ENCODE peak calls at places on chromosome 5, in nine cellular contexts. One of them, this sample, is unnamed. For H3K36me3, the result is how much of the 10 kb centered on the place peaks cover.

GRCh38 chr5:51383494-51384081 is 340 bp downstream of the ISL1 start:
- DNase-seq in GM23338: no peak
- DNase-seq in HCT116: no peak
- DNase-seq in PC-3: no peak
- DNase-seq in left lung: no peak
- DNase-seq in transverse colon: no peak
- DNase-seq in psoas muscle: no peak
- DNase-seq in adrenal gland: no peak
- DNase-seq in brain microvascular endothelial cell: no peak
- DNase-seq in this sample: peak

GRCh38 chr5:73906277-73906676 is 280.3 kb downstream of the ARHGEF28 start:
- DNase-seq in GM23338: no peak
- DNase-seq in HCT116: no peak
- DNase-seq in PC-3: peak
- DNase-seq in left lung: no peak
- DNase-seq in transverse colon: no peak
- DNase-seq in psoas muscle: no peak
- DNase-seq in adrenal gland: no peak
- DNase-seq in brain microvascular endothelial cell: no peak
- DNase-seq in this sample: no peak

GRCh38 chr5:113572716-113573115 is 59.2 kb downstream of the YTHDC2 start:
- DNase-seq in GM23338: no peak
- DNase-seq in HCT116: no peak
- DNase-seq in PC-3: no peak
- DNase-seq in left lung: no peak
- DNase-seq in transverse colon: no peak
- DNase-seq in psoas muscle: no peak
- DNase-seq in adrenal gland: no peak
- DNase-seq in brain microvascular endothelial cell: no peak
- DNase-seq in this sample: no peak

GRCh38 chr5:14406554-14406849 is 175.1 kb upstream of the OTULINL start:
- DNase-seq in GM23338: no peak
- DNase-seq in HCT116: no peak
- DNase-seq in PC-3: peak
- DNase-seq in left lung: no peak
- DNase-seq in transverse colon: no peak
- DNase-seq in psoas muscle: no peak
- DNase-seq in adrenal gland: no peak
- DNase-seq in brain microvascular endothelial cell: peak
- DNase-seq in this sample: peak

GRCh38 chr5:177035982-177036381 is 13.5 kb downstream of the ZNF346 start:
- DNase-seq in GM23338: peak
- DNase-seq in HCT116: no peak
- DNase-seq in PC-3: no peak
- DNase-seq in left lung: no peak
- DNase-seq in transverse colon: no peak
- DNase-seq in psoas muscle: no peak
- DNase-seq in adrenal gland: no peak
- DNase-seq in brain microvascular endothelial cell: peak
- DNase-seq in this sample: peak

GRCh38 chr5:154197801-154198461 is 7.4 kb downstream of the GALNT10 start:
- DNase-seq in GM23338: no peak
- DNase-seq in HCT116: no peak
- DNase-seq in PC-3: peak
- DNase-seq in left lung: peak
- DNase-seq in transverse colon: no peak
- DNase-seq in psoas muscle: no peak
- DNase-seq in adrenal gland: no peak
- DNase-seq in brain microvascular endothelial cell: peak
- DNase-seq in this sample: no peak

GRCh38 chr5:10519729-10520128 is 44.1 kb upstream of the ANKRD33B start:
- DNase-seq in GM23338: no peak
- DNase-seq in HCT116: no peak
- DNase-seq in PC-3: no peak
- DNase-seq in left lung: no peak
- DNase-seq in transverse colon: no peak
- DNase-seq in psoas muscle: no peak
- DNase-seq in adrenal gland: no peak
- DNase-seq in brain microvascular endothelial cell: no peak
- DNase-seq in this sample: no peak

GRCh38 chr5:112371054-112371453 is 48.0 kb downstream of the EPB41L4A start:
- DNase-seq in GM23338: no peak
- DNase-seq in HCT116: no peak
- DNase-seq in PC-3: no peak
- DNase-seq in left lung: no peak
- DNase-seq in transverse colon: no peak
- DNase-seq in psoas muscle: no peak
- DNase-seq in adrenal gland: no peak
- DNase-seq in brain microvascular endothelial cell: no peak
- DNase-seq in this sample: no peak

GRCh38 chr5:40437452-40437861 is 242.3 kb upstream of the PTGER4 start:
- DNase-seq in GM23338: no peak
- DNase-seq in HCT116: no peak
- DNase-seq in PC-3: peak
- DNase-seq in left lung: peak
- DNase-seq in transverse colon: peak
- DNase-seq in psoas muscle: no peak
- DNase-seq in adrenal gland: no peak
- DNase-seq in brain microvascular endothelial cell: peak
- DNase-seq in this sample: no peak

GRCh38 chr5:60261732-60262131 is 368.2 kb upstream of the PDE4D start:
- DNase-seq in GM23338: no peak
- DNase-seq in HCT116: no peak
- DNase-seq in PC-3: no peak
- DNase-seq in left lung: no peak
- DNase-seq in transverse colon: no peak
- DNase-seq in psoas muscle: no peak
- DNase-seq in adrenal gland: no peak
- DNase-seq in brain microvascular endothelial cell: no peak
- DNase-seq in this sample: no peak

GRCh38 chr5:14054965-14055963 is 87.9 kb upstream of the TRIO start:
- DNase-seq in GM23338: no peak
- DNase-seq in HCT116: no peak
- DNase-seq in PC-3: peak
- DNase-seq in left lung: no peak
- DNase-seq in transverse colon: no peak
- DNase-seq in psoas muscle: no peak
- DNase-seq in adrenal gland: no peak
- DNase-seq in brain microvascular endothelial cell: no peak
- DNase-seq in this sample: no peak

GRCh38 chr5:497090-497489 is 27.2 kb downstream of the SLC9A3 start:
- DNase-seq in GM23338: no peak
- DNase-seq in HCT116: no peak
- DNase-seq in PC-3: no peak
- DNase-seq in left lung: no peak
- DNase-seq in transverse colon: no peak
- DNase-seq in psoas muscle: no peak
- DNase-seq in adrenal gland: no peak
- DNase-seq in brain microvascular endothelial cell: no peak
- DNase-seq in this sample: no peak

GRCh38 chr5:125244531-125244930 is 498.1 kb upstream of the ZNF608 start:
- DNase-seq in GM23338: no peak
- DNase-seq in HCT116: no peak
- DNase-seq in PC-3: no peak
- DNase-seq in left lung: no peak
- DNase-seq in transverse colon: no peak
- DNase-seq in psoas muscle: no peak
- DNase-seq in adrenal gland: no peak
- DNase-seq in brain microvascular endothelial cell: no peak
- DNase-seq in this sample: no peak

GRCh38 chr5:177066227-177066626 is 20.5 kb upstream of the FGFR4 start:
- DNase-seq in GM23338: no peak
- DNase-seq in HCT116: no peak
- DNase-seq in PC-3: no peak
- DNase-seq in left lung: no peak
- DNase-seq in transverse colon: no peak
- DNase-seq in psoas muscle: no peak
- DNase-seq in adrenal gland: no peak
- DNase-seq in brain microvascular endothelial cell: no peak
- DNase-seq in this sample: no peak

GRCh38 chr5:11734369-11734768 is 169.9 kb downstream of the CTNND2 start:
- DNase-seq in GM23338: no peak
- DNase-seq in HCT116: no peak
- DNase-seq in PC-3: peak
- DNase-seq in left lung: no peak
- DNase-seq in transverse colon: no peak
- DNase-seq in psoas muscle: no peak
- DNase-seq in adrenal gland: no peak
- DNase-seq in brain microvascular endothelial cell: no peak
- DNase-seq in this sample: no peak

GRCh38 chr5:775960-776861 is 8.3 kb downstream of the ZDHHC11B start:
- DNase-seq in GM23338: no peak
- DNase-seq in HCT116: no peak
- DNase-seq in PC-3: no peak
- DNase-seq in left lung: no peak
- DNase-seq in transverse colon: no peak
- DNase-seq in psoas muscle: peak
- DNase-seq in adrenal gland: no peak
- DNase-seq in brain microvascular endothelial cell: no peak
- DNase-seq in this sample: no peak

GRCh38 chr5:136028782-136029742 is at the start of gene TGFBI:
- DNase-seq in GM23338: peak
- DNase-seq in HCT116: no peak
- DNase-seq in PC-3: peak
- DNase-seq in left lung: peak
- DNase-seq in transverse colon: peak
- DNase-seq in psoas muscle: peak
- DNase-seq in adrenal gland: peak
- DNase-seq in brain microvascular endothelial cell: no peak
- DNase-seq in this sample: no peak
- H3K4me3 ChIP-seq in GM23338: peak
- H3K4me3 ChIP-seq in HCT116: no peak
- H3K4me3 ChIP-seq in PC-3: peak
- H3K4me3 ChIP-seq in left lung: peak
- H3K4me3 ChIP-seq in transverse colon: peak
- H3K4me3 ChIP-seq in psoas muscle: peak
- H3K4me3 ChIP-seq in adrenal gland: peak
- H3K4me3 ChIP-seq in brain microvascular endothelial cell: peak
- H3K4me3 ChIP-seq in this sample: no peak

GRCh38 chr5:160251406-160252155 is 22.3 kb downstream of the FABP6 start:
- DNase-seq in GM23338: no peak
- DNase-seq in HCT116: no peak
- DNase-seq in PC-3: no peak
- DNase-seq in left lung: no peak
- DNase-seq in transverse colon: no peak
- DNase-seq in psoas muscle: no peak
- DNase-seq in adrenal gland: no peak
- DNase-seq in brain microvascular endothelial cell: no peak
- DNase-seq in this sample: no peak

GRCh38 chr5:160254706-160255105 is 25.4 kb downstream of the FABP6 start:
- DNase-seq in GM23338: no peak
- DNase-seq in HCT116: no peak
- DNase-seq in PC-3: no peak
- DNase-seq in left lung: no peak
- DNase-seq in transverse colon: no peak
- DNase-seq in psoas muscle: no peak
- DNase-seq in adrenal gland: no peak
- DNase-seq in brain microvascular endothelial cell: no peak
- DNase-seq in this sample: no peak

GRCh38 chr5:160253441-160253840 is 24.1 kb downstream of the FABP6 start:
- DNase-seq in GM23338: no peak
- DNase-seq in HCT116: no peak
- DNase-seq in PC-3: no peak
- DNase-seq in left lung: no peak
- DNase-seq in transverse colon: no peak
- DNase-seq in psoas muscle: no peak
- DNase-seq in adrenal gland: no peak
- DNase-seq in brain microvascular endothelial cell: no peak
- DNase-seq in this sample: no peak

GRCh38 chr5:160250826-160251225 is 21.5 kb downstream of the FABP6 start:
- DNase-seq in GM23338: no peak
- DNase-seq in HCT116: no peak
- DNase-seq in PC-3: no peak
- DNase-seq in left lung: no peak
- DNase-seq in transverse colon: no peak
- DNase-seq in psoas muscle: no peak
- DNase-seq in adrenal gland: no peak
- DNase-seq in brain microvascular endothelial cell: no peak
- DNase-seq in this sample: no peak

DNA sequence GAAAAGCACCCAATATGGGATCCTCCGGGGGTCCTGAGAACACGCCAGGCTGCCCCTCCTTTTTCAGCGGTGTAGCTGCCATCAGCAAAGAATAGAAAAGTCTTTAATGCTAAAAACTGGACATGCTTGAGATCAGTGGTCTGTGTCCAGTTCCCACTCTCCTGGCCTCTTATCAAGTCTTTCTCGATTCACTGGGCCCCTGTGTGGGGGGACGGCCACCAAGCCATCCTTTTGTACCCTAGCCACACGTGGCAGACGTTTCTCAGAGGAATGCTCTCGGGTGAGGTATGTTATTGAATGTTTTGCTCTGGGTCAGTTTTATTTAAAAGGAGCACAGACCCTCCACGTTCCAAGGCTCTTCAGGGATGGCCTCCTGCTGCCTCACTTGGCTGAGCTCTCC is 23.6 kb downstream of the FABP6 start:
- DNase-seq in GM23338: no peak
- DNase-seq in HCT116: no peak
- DNase-seq in PC-3: no peak
- DNase-seq in left lung: no peak
- DNase-seq in transverse colon: no peak
- DNase-seq in psoas muscle: no peak
- DNase-seq in adrenal gland: no peak
- DNase-seq in brain microvascular endothelial cell: no peak
- DNase-seq in this sample: no peak
- H3K36me3 ChIP-seq in GM23338: under half
- H3K36me3 ChIP-seq in HCT116: under half
- H3K36me3 ChIP-seq in PC-3: under half
- H3K36me3 ChIP-seq in left lung: half or more
- H3K36me3 ChIP-seq in transverse colon: under half
- H3K36me3 ChIP-seq in psoas muscle: under half
- H3K36me3 ChIP-seq in adrenal gland: under half
- H3K36me3 ChIP-seq in brain microvascular endothelial cell: under half
- H3K36me3 ChIP-seq in this sample: under half

DNA sequence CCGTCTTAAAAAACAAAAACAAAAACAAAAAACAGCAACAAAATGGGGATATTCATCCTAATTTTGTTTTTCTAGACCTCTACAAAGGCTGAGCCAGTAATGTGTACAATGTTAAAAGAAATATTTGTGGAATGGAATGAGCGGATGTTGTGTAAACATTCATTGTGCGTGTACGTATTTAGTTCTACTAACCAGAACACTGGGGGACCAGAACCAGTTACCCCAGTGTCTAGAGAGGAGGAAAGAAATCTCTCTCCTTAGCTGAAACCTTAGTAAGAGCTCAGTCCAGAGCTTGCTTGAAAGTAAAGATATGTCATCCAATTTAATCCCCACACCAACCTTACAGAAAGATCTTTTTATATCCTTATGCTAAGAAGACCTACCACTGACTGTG is 106.7 kb upstream of the CPEB4 start:
- DNase-seq in GM23338: no peak
- DNase-seq in HCT116: no peak
- DNase-seq in PC-3: peak
- DNase-seq in left lung: no peak
- DNase-seq in transverse colon: no peak
- DNase-seq in psoas muscle: no peak
- DNase-seq in adrenal gland: no peak
- DNase-seq in brain microvascular endothelial cell: peak
- DNase-seq in this sample: no peak
- TF ChIP-seq CTCF in GM23338: no peak
- TF ChIP-seq CTCF in HCT116: no peak
- TF ChIP-seq CTCF in PC-3: no peak
- TF ChIP-seq CTCF in left lung: no peak
- TF ChIP-seq CTCF in transverse colon: no peak
- TF ChIP-seq CTCF in psoas muscle: no peak
- TF ChIP-seq CTCF in adrenal gland: no peak
- TF ChIP-seq CTCF in brain microvascular endothelial cell: no peak
- TF ChIP-seq CTCF in this sample: no peak

GRCh38 chr5:52987711-52988329 is 1.3 kb upstream of the ITGA2 start:
- DNase-seq in GM23338: no peak
- DNase-seq in HCT116: peak
- DNase-seq in PC-3: peak
- DNase-seq in left lung: peak
- DNase-seq in transverse colon: no peak
- DNase-seq in psoas muscle: no peak
- DNase-seq in adrenal gland: no peak
- DNase-seq in brain microvascular endothelial cell: peak
- DNase-seq in this sample: no peak
- H3K4me3 ChIP-seq in GM23338: no peak
- H3K4me3 ChIP-seq in HCT116: peak
- H3K4me3 ChIP-seq in PC-3: peak
- H3K4me3 ChIP-seq in left lung: no peak
- H3K4me3 ChIP-seq in transverse colon: no peak
- H3K4me3 ChIP-seq in psoas muscle: no peak
- H3K4me3 ChIP-seq in adrenal gland: no peak
- H3K4me3 ChIP-seq in brain microvascular endothelial cell: no peak
- H3K4me3 ChIP-seq in this sample: no peak

This sample was measured in BE2C.